ENCODE peak calls at places on chromosomes 6 and 20, in eight cellular contexts. F, D, S, T, E, Q, Z and H are unnamed samples.
A peak's percentile ranks its signal among the peaks of the same experiment; 100 is the strongest.

GRCh38 chr6:117317261-117317660 is 51.9 kb downstream of the VGLL2 start:
- DNase-seq in S (no peak), E (no peak), T (no peak), D (peak; percentile 6), Z (no peak), F (no peak), Q (no peak), H (no peak)

GRCh38 chr20:3407426-3408250 is at the start of gene DNAAF9:
- DNase-seq in E (peak; percentile 92), Z (peak; percentile 80), Q (peak; percentile 70), F (peak; percentile 80), D (peak; percentile 59), T (peak; percentile 85), S (peak; percentile 54), H (peak; percentile 87)

GRCh38 chr6:33192671-33193602 is 670 bp upstream of the COL11A2 start:
- DNase-seq in T (peak; percentile 70), S (no peak), E (peak; percentile 67), F (no peak), D (no peak), Z (peak; percentile 40), Q (peak; percentile 47), H (peak; percentile 71)

GRCh38 chr6:93272201-93272600 is 147.2 kb downstream of the EPHA7 start:
- DNase-seq in D (no peak), F (no peak), S (no peak), Q (no peak), Z (no peak), T (no peak), E (no peak), H (no peak)

GRCh38 chr6:8085053-8085511 is 17.3 kb downstream of the EEF1E1 start:
- DNase-seq in F (no peak), D (peak; percentile 95), E (peak; percentile 49), S (peak; percentile 54), Q (no peak), Z (no peak), T (no peak), H (peak; percentile 35)

GRCh38 chr6:166262738-166263515 is 45.3 kb downstream of the PRR18 start:
- DNase-seq in E (no peak), S (no peak), F (no peak), Z (no peak), D (no peak), T (no peak), Q (no peak), H (no peak)

GRCh38 chr20:63967330-63968135 is 2.2 kb downstream of the ZNF512B start:
- DNase-seq in Z (peak; percentile 6), E (no peak), F (no peak), S (peak; percentile 10), Q (no peak), D (no peak), T (peak; percentile 36), H (no peak)

GRCh38 chr6:122604676-122605075 is 5.5 kb upstream of the PKIB start:
- DNase-seq in F (no peak), E (no peak), S (no peak), T (no peak), Q (no peak), D (no peak), Z (no peak), H (no peak)

GRCh38 chr6:24495516-24495847 is 713 bp downstream of the ALDH5A1 start:
- DNase-seq in T (peak; percentile 75), E (peak; percentile 86), F (peak; percentile 75), Z (peak; percentile 70), Q (peak; percentile 29), D (peak; percentile 14), S (peak; percentile 60), H (peak; percentile 63)

GRCh38 chr6:147530132-147531060 is 21.9 kb downstream of the SAMD5 start:
- DNase-seq in D (no peak), Z (no peak), F (no peak), T (no peak), S (no peak), Q (no peak), E (peak; percentile 76), H (no peak)

GRCh38 chr6:156948807-156949206 is 171.6 kb downstream of the ARID1B start:
- DNase-seq in T (no peak), S (no peak), D (peak; percentile 97), E (no peak), Q (no peak), F (no peak), Z (no peak), H (no peak)

GRCh38 chr20:43590036-43590391 is 723 bp upstream of the IFT52 start:
- DNase-seq in Z (peak; percentile 10), D (no peak), E (peak; percentile 72), Q (no peak), F (peak; percentile 41), S (no peak), T (no peak), H (no peak)

GRCh38 chr20:33859157-33859695 is 48.1 kb downstream of the CHMP4B start:
- DNase-seq in F (no peak), T (no peak), Z (no peak), E (no peak), D (no peak), Q (peak; percentile 35), S (no peak), H (peak; percentile 41)

GRCh38 chr6:158631678-158632537 is 12.6 kb downstream of the DYNLT1 start:
- DNase-seq in E (peak; percentile 37), S (peak; percentile 91), T (peak; percentile 89), Q (no peak), Z (peak; percentile 81), D (peak; percentile 97), F (no peak), H (peak; percentile 84)

GRCh38 chr20:5714261-5715041 is 35.8 kb upstream of the SHLD1 start:
- DNase-seq in Q (peak; percentile 83), S (no peak), D (peak; percentile 24), Z (peak; percentile 32), F (peak; percentile 29), T (no peak), E (peak; percentile 47), H (no peak)

GRCh38 chr6:41374618-41375590 is 39.5 kb downstream of the NCR2 start:
- DNase-seq in Z (no peak), D (no peak), F (peak; percentile 39), T (peak; percentile 49), S (no peak), E (peak; percentile 68), Q (no peak), H (no peak)

GRCh38 chr20:34220581-34220980 is 20.6 kb upstream of the ASIP start:
- DNase-seq in F (no peak), S (no peak), Z (no peak), T (no peak), Q (no peak), D (peak; percentile 28), E (no peak), H (no peak)

GRCh38 chr20:49579874-49580817 is 12.2 kb upstream of the PTGIS start:
- DNase-seq in D (peak; percentile 85), S (no peak), Z (no peak), Q (no peak), T (peak; percentile 66), E (no peak), F (no peak), H (no peak)

DNA sequence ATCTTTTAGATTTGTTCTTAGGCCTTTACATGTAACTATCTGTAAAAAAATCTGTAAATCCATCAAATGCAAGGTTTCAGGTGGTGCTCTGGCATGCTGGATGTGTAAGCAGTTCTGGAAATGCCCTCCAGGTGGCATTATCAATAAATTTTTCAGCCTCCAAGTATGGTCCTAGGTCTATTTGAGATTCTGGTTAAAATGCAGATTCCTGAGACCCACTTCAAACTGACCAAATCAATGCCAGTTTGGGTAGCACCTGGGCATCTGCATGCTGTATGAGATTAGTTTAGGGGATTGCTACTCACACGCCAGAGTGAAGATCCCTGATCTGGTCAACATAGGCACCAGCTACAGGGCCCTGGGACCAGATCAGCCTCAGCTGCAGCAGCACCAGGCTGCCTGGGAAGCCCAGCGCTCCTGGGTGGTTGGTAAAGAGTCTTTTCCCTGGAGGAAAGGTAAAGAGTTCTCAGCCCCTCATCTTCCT is 507.3 kb upstream of the CITED2 start:
- DNase-seq in F (peak; percentile 53), E (peak; percentile 79), T (no peak), D (peak; percentile 53), S (no peak), Q (no peak), Z (peak; percentile 15), H (no peak)
- H3K4me1 ChIP-seq in F (peaks cover 6% of the 10 kb centered on the region), E (peaks cover 25% of the 10 kb centered on the region), T (peaks cover 11% of the 10 kb centered on the region), D (peaks cover 13% of the 10 kb centered on the region), S (peaks cover 27% of the 10 kb centered on the region), Q (no peaks in the 10 kb centered on the region), Z (peaks cover 24% of the 10 kb centered on the region), H (peaks cover 25% of the 10 kb centered on the region)

GRCh38 chr20:62737271-62737761 is 28.7 kb downstream of the NTSR1 start:
- DNase-seq in D (no peak), S (peak; percentile 4), Z (no peak), F (no peak), T (peak; percentile 20), Q (no peak), E (no peak), H (no peak)
- H3K4me1 ChIP-seq in D (peaks cover 13% of the 10 kb centered on the region), S (no peaks in the 10 kb centered on the region), Z (peaks cover 8% of the 10 kb centered on the region), F (no peaks in the 10 kb centered on the region), T (peaks cover 3% of the 10 kb centered on the region), Q (peaks cover 32% of the 10 kb centered on the region), E (no peaks in the 10 kb centered on the region), H (no peaks in the 10 kb centered on the region)

GRCh38 chr20:1811621-1812498 is 83.3 kb upstream of the SIRPA start:
- DNase-seq in E (peak; percentile 65), T (no peak), D (peak; percentile 41), Q (no peak), S (no peak), Z (no peak), F (no peak), H (no peak)

GRCh38 chr20:1816384-1817381 is 78.5 kb upstream of the SIRPA start:
- DNase-seq in F (peak; percentile 21), D (peak; percentile 63), S (no peak), Q (peak; percentile 29), E (peak; percentile 36), Z (peak; percentile 56), T (peak; percentile 48), H (no peak)

GRCh38 chr20:1815502-1816085 is 79.6 kb upstream of the SIRPA start:
- DNase-seq in T (no peak), Z (no peak), S (no peak), E (no peak), F (peak; percentile 4), D (no peak), Q (no peak), H (no peak)

GRCh38 chr20:1813101-1813529 is 82.1 kb upstream of the SIRPA start:
- DNase-seq in T (peak; percentile 79), E (peak; percentile 1), S (peak; percentile 39), Z (peak; percentile 75), F (no peak), Q (no peak), D (peak; percentile 97), H (peak; percentile 74)

GRCh38 chr20:1813674-1814635 is 81.3 kb upstream of the SIRPA start:
- DNase-seq in Q (no peak), T (no peak), S (no peak), F (no peak), D (no peak), E (peak; percentile 10), Z (no peak), H (no peak)
- H3K4me1 ChIP-seq in Q (peaks cover 26% of the 10 kb centered on the region), T (peaks cover 41% of the 10 kb centered on the region), S (peaks cover 57% of the 10 kb centered on the region), F (peaks cover 13% of the 10 kb centered on the region), D (peaks cover 61% of the 10 kb centered on the region), E (no peaks in the 10 kb centered on the region), Z (peaks cover 65% of the 10 kb centered on the region), H (peaks cover 40% of the 10 kb centered on the region)

DNA sequence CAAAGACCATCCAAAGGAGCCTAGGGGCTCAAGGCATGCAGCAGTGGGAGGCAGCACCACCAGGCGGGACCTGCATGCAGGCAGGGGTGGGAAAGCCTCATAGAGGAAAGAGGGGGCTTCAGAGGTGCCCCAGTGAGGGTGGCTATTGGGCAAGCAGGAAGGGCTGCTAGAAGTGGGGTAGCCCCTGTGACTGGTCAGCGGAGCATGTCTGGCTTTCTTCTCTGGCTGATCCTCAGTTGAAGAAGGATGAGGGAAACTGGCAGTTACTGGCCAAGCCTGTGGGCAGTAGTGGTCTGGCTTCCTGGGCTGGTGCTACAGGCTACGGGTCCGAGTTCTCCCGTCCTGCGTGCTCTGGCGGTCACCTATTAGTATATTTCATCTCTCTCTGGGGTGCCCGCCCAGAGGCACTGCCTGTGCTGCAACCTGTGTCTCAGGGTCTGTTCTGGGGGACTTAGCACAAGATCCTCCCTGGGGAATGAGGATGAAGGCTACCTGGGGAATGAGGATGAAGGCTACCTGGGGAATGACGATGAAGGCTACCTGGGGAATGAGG is 35.9 kb upstream of the CST7 start:
- DNase-seq in Z (no peak), Q (no peak), E (no peak), T (no peak), D (no peak), S (no peak), F (no peak), H (no peak)
- H3K4me1 ChIP-seq in Z (no peaks in the 10 kb centered on the region), Q (no peaks in the 10 kb centered on the region), E (no peaks in the 10 kb centered on the region), T (no peaks in the 10 kb centered on the region), D (no peaks in the 10 kb centered on the region), S (no peaks in the 10 kb centered on the region), F (peaks cover 6% of the 10 kb centered on the region), H (no peaks in the 10 kb centered on the region)